ENCODE peak calls at places on chromosomes 7 and 10, in seven cellular contexts. O is spleen, I is endodermal cell, C is cardiac fibroblast, R is A549, Z is BE2C, X is psoas muscle. W is an unnamed sample.
A peak's percentile ranks its signal among the peaks of the same experiment; 100 is the strongest.

GRCh38 chr7:40851001-40851400 is 716.2 kb downstream of the SUGCT start:
- DNase-seq in O (no peak), I (no peak), C (no peak), X (no peak), Z (no peak), R (no peak), W (no peak)

GRCh38 chr7:149280661-149281507 is 18.9 kb downstream of the ZNF783 start:
- DNase-seq in C (no peak), Z (no peak), R (no peak), X (no peak), I (no peak), O (no peak), W (no peak)

GRCh38 chr7:76428868-76429805 is 4.4 kb downstream of the ZP3 start:
- DNase-seq in O (no peak), I (peak; percentile 65), R (no peak), Z (no peak), C (peak; percentile 61), X (peak; percentile 70), W (no peak)

GRCh38 chr10:123988694-123989093 is 97.1 kb upstream of the CPXM2 start:
- DNase-seq in I (no peak), C (no peak), Z (no peak), X (no peak), R (no peak), O (no peak), W (no peak)

GRCh38 chr7:82164813-82165212 is 278.8 kb downstream of the CACNA2D1 start:
- DNase-seq in O (no peak), C (peak; percentile 82), I (no peak), R (peak; percentile 46), X (no peak), Z (peak; percentile 48), W (no peak)

GRCh38 chr7:31874631-31875374 is 187.8 kb downstream of the PPP1R17 start:
- DNase-seq in X (no peak), C (no peak), O (no peak), R (no peak), I (no peak), Z (no peak), W (no peak)

GRCh38 chr7:154598405-154598804 is 404.5 kb downstream of the PAXIP1 start:
- DNase-seq in I (no peak), C (no peak), X (no peak), R (no peak), O (no peak), Z (no peak), W (no peak)

GRCh38 chr7:123883154-123883553 is 38.2 kb downstream of the HYAL4 start:
- DNase-seq in Z (no peak), C (no peak), X (no peak), I (no peak), R (no peak), O (no peak), W (no peak)

GRCh38 chr7:139471740-139472353 is 11.6 kb downstream of the KLRG2 start:
- DNase-seq in Z (no peak), C (peak; percentile 17), O (no peak), X (no peak), I (no peak), R (peak; percentile 72), W (no peak)

GRCh38 chr7:133436014-133436428 is 183.1 kb downstream of the EXOC4 start:
- DNase-seq in R (no peak), O (no peak), Z (no peak), C (peak; percentile 89), I (no peak), X (no peak), W (no peak)

GRCh38 chr7:132181946-132182685 is 394.2 kb downstream of the PLXNA4 start:
- DNase-seq in O (peak; percentile 16), R (no peak), Z (no peak), I (no peak), C (no peak), X (no peak), W (no peak)

GRCh38 chr7:15086171-15086745 is 183.7 kb upstream of the DGKB start:
- DNase-seq in X (no peak), I (no peak), C (no peak), O (no peak), R (no peak), Z (no peak), W (no peak)

GRCh38 chr10:76962851-76963250 is 674.8 kb downstream of the KCNMA1 start:
- DNase-seq in X (no peak), I (no peak), Z (no peak), O (no peak), R (no peak), C (peak; percentile 6), W (no peak)

GRCh38 chr10:89837173-89838001 is 136.0 kb downstream of the KIF20B start:
- DNase-seq in R (no peak), X (peak; percentile 51), Z (no peak), I (no peak), C (peak; percentile 42), O (peak; percentile 87), W (peak; percentile 27)

GRCh38 chr7:95700917-95701316 is 71.4 kb upstream of the DYNC1I1 start:
- DNase-seq in X (no peak), O (no peak), C (no peak), I (no peak), R (no peak), Z (peak; percentile 30), W (no peak)

GRCh38 chr7:133568544-133568943 is 315.7 kb downstream of the EXOC4 start:
- DNase-seq in X (no peak), C (no peak), O (no peak), Z (no peak), I (no peak), R (no peak), W (no peak)

GRCh38 chr7:151080522-151081169 is at the start of gene FASTK:
- DNase-seq in I (peak; percentile 95), C (peak; percentile 93), O (peak; percentile 99), R (peak; percentile 89), Z (peak; percentile 95), X (peak; percentile 95), W (peak; percentile 88)

GRCh38 chr10:33776419-33776818 is 442.0 kb upstream of the NRP1 start:
- DNase-seq in C (no peak), Z (no peak), X (no peak), R (no peak), I (no peak), O (no peak), W (no peak)

GRCh38 chr7:154677454-154677853 is 325.5 kb downstream of the PAXIP1 start:
- DNase-seq in O (no peak), C (no peak), Z (no peak), I (no peak), X (no peak), R (no peak), W (no peak)

GRCh38 chr7:16668049-16668858 is 22.3 kb downstream of the BZW2 start:
- DNase-seq in C (peak; percentile 99), I (no peak), O (no peak), R (peak; percentile 96), X (peak; percentile 82), Z (peak; percentile 69), W (no peak)

GRCh38 chr10:100985336-100985735 is 2.0 kb downstream of the MRPL43 start:
- DNase-seq in R (no peak), C (no peak), O (peak; percentile 27), I (no peak), Z (no peak), X (peak; percentile 26), W (peak; percentile 40)

GRCh38 chr7:147415991-147416390 is 1174.6 kb upstream of the C7orf33 start:
- DNase-seq in C (no peak), R (no peak), X (no peak), Z (no peak), O (no peak), I (no peak), W (no peak)

GRCh38 chr7:147412782-147413186 is 1177.8 kb upstream of the C7orf33 start:
- DNase-seq in Z (no peak), C (peak; percentile 92), R (peak; percentile 32), I (no peak), X (no peak), O (no peak), W (no peak)

GRCh38 chr7:147411011-147411614 is 1179.5 kb upstream of the C7orf33 start:
- DNase-seq in Z (no peak), C (no peak), I (no peak), X (no peak), R (no peak), O (no peak), W (no peak)

GRCh38 chr7:147412109-147412508 is 1178.5 kb upstream of the C7orf33 start:
- DNase-seq in O (no peak), Z (no peak), C (no peak), I (no peak), R (no peak), X (no peak), W (no peak)

GRCh38 chr7:147413243-147413642 is 1177.3 kb upstream of the C7orf33 start:
- DNase-seq in Z (no peak), X (no peak), O (no peak), I (no peak), R (no peak), C (no peak), W (no peak)
- H3K4me3 ChIP-seq in Z (no peak overlapping the region), X (no peak overlapping the region), O (no peak overlapping the region), I (no peak overlapping the region), R (no peak overlapping the region), C (no peak overlapping the region), W (no peak overlapping the region)

GRCh38 chr7:101757879-101758278 is 59.5 kb upstream of the CUX1 start:
- DNase-seq in I (no peak), O (no peak), R (no peak), X (no peak), Z (no peak), C (no peak), W (no peak)

GRCh38 chr7:101753316-101753715 is 64.1 kb upstream of the CUX1 start:
- DNase-seq in X (no peak), I (no peak), O (no peak), R (no peak), Z (no peak), C (no peak), W (no peak)

DNA sequence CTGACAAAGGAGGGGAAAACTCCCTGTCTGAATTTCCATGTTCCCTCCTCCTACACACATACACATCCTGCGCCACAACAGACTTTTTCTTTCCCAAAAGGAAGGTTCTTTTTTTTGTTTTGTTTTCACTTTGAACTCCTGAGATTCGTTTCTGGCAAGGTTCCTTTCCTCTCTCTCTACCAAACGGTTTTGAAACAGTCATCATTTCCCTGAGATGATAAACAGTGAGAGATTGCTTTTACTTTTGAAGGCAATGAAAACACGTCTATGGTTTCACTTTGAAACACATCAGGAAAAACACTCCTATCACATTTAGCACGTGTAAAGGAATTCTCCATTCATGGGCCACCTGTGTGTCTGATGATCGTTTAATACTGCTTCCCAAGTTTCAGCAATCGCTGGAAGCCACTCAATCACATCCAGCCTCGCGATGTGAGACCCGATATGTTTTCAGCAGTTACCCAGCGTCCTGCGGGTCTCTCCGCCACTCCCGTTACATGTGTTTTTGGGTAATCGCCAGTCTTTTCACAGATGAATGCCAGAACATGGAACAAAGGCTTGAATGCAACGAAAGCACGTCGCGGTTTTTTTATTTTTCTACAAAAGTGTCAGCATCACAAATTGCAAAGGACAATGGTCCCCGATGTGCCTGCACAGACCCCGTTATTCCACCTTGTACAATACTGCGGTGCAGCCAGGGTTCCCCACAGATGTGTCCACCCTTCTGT is 62.8 kb upstream of the CUX1 start:
- DNase-seq in I (no peak), R (peak; percentile 44), O (no peak), X (no peak), Z (no peak), C (peak; percentile 65), W (no peak)
- TF ChIP-seq CTCF in I (no peak), R (no peak), O (no peak), X (no peak), Z (no peak), C (no peak), W (no peak)

GRCh38 chr7:30166155-30166840 is 31.5 kb downstream of the MTURN start:
- DNase-seq in I (no peak), X (no peak), C (no peak), Z (no peak), R (no peak), O (no peak), W (no peak)
- H3K4me3 ChIP-seq in I (no peak overlapping the region), X (no peak overlapping the region), C (no peak overlapping the region), Z (no peak overlapping the region), R (no peak overlapping the region), O (no peak overlapping the region), W (no peak overlapping the region)

GRCh38 chr7:116591202-116592040 is 66.6 kb downstream of the CAV1 start:
- DNase-seq in I (no peak), O (no peak), X (no peak), C (no peak), Z (no peak), R (peak; percentile 42), W (no peak)
- TF ChIP-seq CTCF in I (peak; percentile 76), O (peak; percentile 63), X (peak; percentile 75), C (peak; percentile 36), Z (peak; percentile 51), R (peak; percentile 75), W (peak; percentile 48)

W was measured in pancreas.